ENCODE peak calls at places on chromosomes 4 and X, in seven cellular contexts. A, O, J, C, W, D and P are unnamed samples. For H3K4me1, the result is how much of the 10 kb centered on the place peaks cover.

GRCh38 chr4:100929135-100929534 is 411.3 kb upstream of the EMCN start:
- DNase-seq in A (no peak), O (no peak), J (no peak), C (no peak), W (no peak), D (no peak), P (no peak)

GRCh38 chr4:14301993-14302392 is 674.5 kb upstream of the BOD1L1 start:
- DNase-seq in A (no peak), O (no peak), J (peak), C (no peak), W (no peak), D (no peak), P (no peak)

GRCh38 chr4:89306486-89307184 is 965 bp downstream of the GPRIN3 start:
- DNase-seq in A (no peak), O (no peak), J (no peak), C (no peak), W (no peak), D (no peak), P (no peak)

GRCh38 chrX:46381630-46382029 is 163.6 kb downstream of the ZNF674 start:
- DNase-seq in A (peak), O (peak), J (peak), C (no peak), W (no peak), D (no peak), P (peak)

GRCh38 chrX:103442536-103442901 is 66.2 kb downstream of the BEX3 start:
- DNase-seq in A (peak), O (peak), J (no peak), C (no peak), W (no peak), D (no peak), P (no peak)

GRCh38 chr4:55397024-55397520 is 1.3 kb downstream of the TMEM165 start:
- DNase-seq in A (peak), O (peak), J (peak), C (no peak), W (peak), D (peak), P (no peak)

GRCh38 chr4:145716200-145716599 is 36.3 kb downstream of the C4orf51 start:
- DNase-seq in A (no peak), O (peak), J (peak), C (no peak), W (no peak), D (no peak), P (no peak)

GRCh38 chr4:97496298-97496873 is 646.9 kb downstream of the STPG2 start:
- DNase-seq in A (peak), O (peak), J (peak), C (no peak), W (no peak), D (no peak), P (no peak)

GRCh38 chrX:10618911-10619310 is 1.5 kb downstream of the MID1 start:
- DNase-seq in A (peak), O (no peak), J (no peak), C (no peak), W (no peak), D (no peak), P (no peak)

GRCh38 chr4:53702334-53703266 is 111.3 kb upstream of the LNX1 start:
- DNase-seq in A (peak), O (peak), J (no peak), C (peak), W (peak), D (peak), P (peak)

GRCh38 chr4:53640576-53641459 is 49.5 kb upstream of the LNX1 start:
- DNase-seq in A (no peak), O (no peak), J (peak), C (no peak), W (no peak), D (no peak), P (no peak)

GRCh38 chr4:90745176-90745575 is 618.0 kb downstream of the CCSER1 start:
- DNase-seq in A (no peak), O (peak), J (no peak), C (no peak), W (no peak), D (no peak), P (no peak)

GRCh38 chr4:47533689-47534347 is 48.7 kb downstream of the ATP10D start:
- DNase-seq in A (peak), O (peak), J (no peak), C (no peak), W (no peak), D (no peak), P (no peak)
- H3K4me1 ChIP-seq in A (under half), O (under half), J (under half), C (under half), W (under half), D (under half), P (under half)

GRCh38 chr4:153582954-153583456 is 101.1 kb upstream of the TLR2 start:
- DNase-seq in A (no peak), O (no peak), J (no peak), C (no peak), W (no peak), D (no peak), P (no peak)
- H3K4me1 ChIP-seq in A (under half), O (under half), J (under half), C (under half), W (under half), D (under half), P (under half)

GRCh38 chr4:21450331-21450730 is 498.2 kb downstream of the KCNIP4 start:
- DNase-seq in A (no peak), O (no peak), J (peak), C (no peak), W (no peak), D (no peak), P (no peak)

GRCh38 chr4:21452931-21453330 is 495.6 kb downstream of the KCNIP4 start:
- DNase-seq in A (no peak), O (no peak), J (peak), C (no peak), W (no peak), D (no peak), P (no peak)

GRCh38 chr4:21454196-21454595 is 494.4 kb downstream of the KCNIP4 start:
- DNase-seq in A (no peak), O (no peak), J (no peak), C (no peak), W (no peak), D (no peak), P (no peak)

GRCh38 chr4:21447320-21448055 is 501.1 kb downstream of the KCNIP4 start:
- DNase-seq in A (no peak), O (no peak), J (peak), C (no peak), W (no peak), D (no peak), P (no peak)

GRCh38 chr4:21451032-21451431 is 497.5 kb downstream of the KCNIP4 start:
- DNase-seq in A (no peak), O (peak), J (peak), C (no peak), W (no peak), D (no peak), P (no peak)
- H3K4me1 ChIP-seq in A (under half), O (under half), J (under half), C (under half), W (under half), D (under half), P (under half)

GRCh38 chr4:37678624-37679023 is 7.6 kb downstream of the RELL1 start:
- DNase-seq in A (no peak), O (no peak), J (no peak), C (no peak), W (no peak), D (no peak), P (no peak)
- H3K4me1 ChIP-seq in A (under half), O (under half), J (under half), C (under half), W (under half), D (under half), P (half or more)

DNA sequence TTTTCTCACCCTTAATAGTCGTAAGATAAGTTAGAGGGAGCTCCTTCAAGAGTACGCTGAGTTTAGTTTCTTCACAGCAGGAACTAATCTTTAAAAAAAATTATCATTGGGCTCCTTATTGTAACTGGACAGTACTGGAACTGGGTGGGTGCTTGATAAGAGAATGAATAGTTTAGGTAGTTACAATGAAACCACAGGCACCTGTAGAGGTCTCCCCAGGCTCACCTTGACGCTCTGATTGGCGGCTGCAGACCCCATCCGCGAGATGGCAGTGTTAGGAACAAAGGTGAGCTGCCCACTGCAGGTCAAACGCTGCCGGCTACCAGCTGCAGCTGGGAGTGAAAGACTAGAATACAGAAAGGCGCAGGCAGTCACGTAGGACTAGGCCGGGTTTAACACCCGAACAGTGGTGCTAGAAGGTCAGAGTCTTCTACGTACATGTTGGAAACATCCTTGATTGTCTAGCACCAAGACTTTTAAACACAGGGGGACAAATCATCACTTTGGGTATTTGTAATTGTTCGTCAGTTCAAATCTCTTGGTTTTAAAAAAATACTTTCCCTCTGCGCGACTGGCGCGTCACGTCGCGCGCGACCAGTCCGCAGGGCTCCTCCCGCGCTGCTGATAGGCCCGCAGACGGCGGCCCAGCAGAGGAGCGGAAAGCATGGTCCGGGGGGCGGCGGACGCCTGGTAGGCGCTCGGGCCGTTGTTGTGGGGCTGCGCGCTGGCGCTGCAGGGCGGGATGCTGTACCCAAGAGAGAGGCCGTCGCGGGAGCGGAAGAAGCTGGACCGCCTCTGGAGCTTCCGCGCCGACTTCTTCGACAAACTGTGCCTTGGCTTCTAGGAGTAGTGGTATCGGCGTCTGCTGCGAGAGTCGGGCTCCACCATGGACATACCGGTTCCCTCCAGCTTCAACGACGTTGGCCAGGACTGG is 45.6 kb downstream of the SMARCA5 start:
- DNase-seq in A (peak), O (peak), J (peak), C (peak), W (peak), D (peak), P (peak)
- H3K4me1 ChIP-seq in A (under half), O (under half), J (under half), C (under half), W (under half), D (under half), P (under half)

DNA sequence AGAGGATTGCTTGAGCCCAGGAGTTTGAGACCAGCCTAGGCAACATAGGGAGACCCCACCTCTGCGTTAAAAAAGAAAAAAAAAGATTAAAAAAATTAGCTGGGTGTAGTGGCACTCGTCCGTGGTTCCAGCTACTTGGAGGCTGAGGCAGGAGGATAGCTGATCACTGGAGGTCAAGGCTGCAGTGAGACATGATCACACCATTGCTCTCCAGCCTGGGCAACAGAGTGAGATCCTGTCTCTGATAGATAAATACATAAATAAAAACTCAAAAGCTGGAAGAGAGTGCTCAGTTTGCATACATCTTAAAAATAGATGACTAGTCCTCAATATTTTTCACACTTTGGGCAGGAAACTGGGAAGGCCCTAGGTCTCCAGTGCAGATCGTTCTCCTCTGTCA is 54.1 kb downstream of the TMEM131L start:
- DNase-seq in A (no peak), O (no peak), J (no peak), C (no peak), W (no peak), D (no peak), P (no peak)
- H3K4me1 ChIP-seq in A (under half), O (under half), J (under half), C (under half), W (under half), D (under half), P (under half)

GRCh38 chr4:3303445-3303824 is 10.6 kb downstream of the RGS12 start:
- DNase-seq in A (no peak), O (no peak), J (no peak), C (no peak), W (no peak), D (no peak), P (no peak)
- H3K4me1 ChIP-seq in A (half or more), O (under half), J (under half), C (under half), W (under half), D (under half), P (half or more)

GRCh38 chrX:13005671-13006473 is 31.0 kb downstream of the TMSB4X start:
- DNase-seq in A (no peak), O (peak), J (no peak), C (no peak), W (no peak), D (no peak), P (no peak)
- H3K4me1 ChIP-seq in A (under half), O (under half), J (under half), C (under half), W (under half), D (under half), P (under half)

DNA sequence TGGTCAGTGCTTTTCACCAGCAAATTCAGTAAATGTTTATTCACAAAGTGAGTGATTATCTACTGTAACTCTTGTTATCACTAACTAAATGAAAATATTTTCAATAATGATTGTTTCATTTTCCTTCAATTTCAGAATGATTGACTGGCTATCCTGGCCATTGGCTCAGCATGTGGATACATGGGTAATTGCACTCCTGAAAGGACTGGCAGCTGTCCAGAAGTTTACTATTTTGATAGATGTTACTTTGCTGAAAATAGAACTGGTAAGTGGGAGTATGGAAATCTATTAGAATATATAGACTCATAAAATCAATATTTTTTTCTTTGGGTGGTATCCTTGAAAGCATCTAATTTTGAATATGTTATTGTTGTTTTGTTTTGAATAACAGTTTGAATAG is 10.9 kb downstream of the USP38 start:
- DNase-seq in A (no peak), O (no peak), J (no peak), C (no peak), W (no peak), D (no peak), P (no peak)
- H3K4me1 ChIP-seq in A (under half), O (under half), J (under half), C (under half), W (under half), D (under half), P (under half)

GRCh38 chr4:42452823-42453222 is 55.5 kb downstream of the SHISA3 start:
- DNase-seq in A (no peak), O (no peak), J (no peak), C (no peak), W (no peak), D (no peak), P (no peak)

GRCh38 chr4:42458686-42459085 is 61.4 kb downstream of the SHISA3 start:
- DNase-seq in A (no peak), O (no peak), J (no peak), C (no peak), W (no peak), D (no peak), P (no peak)

GRCh38 chr4:42454755-42455154 is 57.5 kb downstream of the SHISA3 start:
- DNase-seq in A (no peak), O (no peak), J (no peak), C (no peak), W (no peak), D (no peak), P (no peak)

DNA sequence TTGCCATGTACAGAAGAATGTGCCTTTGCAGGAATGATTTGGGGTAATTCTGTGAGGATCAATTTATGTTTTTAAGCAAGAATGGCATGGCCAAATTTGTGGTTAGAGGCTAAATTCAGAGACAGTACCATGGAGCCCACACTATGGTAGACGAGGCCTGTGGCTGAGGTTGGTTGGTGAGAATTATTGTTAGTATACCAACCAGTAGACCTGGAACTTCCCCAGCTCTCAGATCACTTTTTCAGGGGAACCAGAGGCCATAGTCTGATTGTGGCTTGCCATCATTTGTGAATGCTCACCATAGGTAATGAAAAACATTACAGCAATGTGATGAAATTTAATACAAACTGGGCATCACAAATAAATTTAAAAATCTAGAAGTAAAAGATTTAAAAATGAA is 56.3 kb downstream of the SHISA3 start:
- DNase-seq in A (no peak), O (no peak), J (no peak), C (no peak), W (no peak), D (no peak), P (no peak)
- H3K4me1 ChIP-seq in A (under half), O (under half), J (under half), C (under half), W (under half), D (under half), P (under half)